ENCODE peak calls at places on chromosomes 4 and X, in four cellular contexts. G is HepG2, O is brain microvascular endothelial cell, Y is cardiac fibroblast. E is an unnamed sample.

GRCh38 chr4:610411-611261 is 14.7 kb upstream of the PDE6B start:
- DNase-seq in G (no peak), O (peak; percentile 34), Y (peak; percentile 62), E (peak; percentile 28)

GRCh38 chrX:115311666-115312065 is 22.2 kb downstream of the LUZP4 start:
- DNase-seq in G (no peak), O (no peak), Y (no peak), E (no peak)

GRCh38 chr4:71123951-71124350 is 130.5 kb downstream of the DCK start:
- DNase-seq in G (no peak), O (no peak), Y (no peak), E (no peak)

GRCh38 chr4:21898101-21898500 is 50.5 kb downstream of the KCNIP4 start:
- DNase-seq in G (no peak), O (no peak), Y (no peak), E (no peak)

GRCh38 chr4:160580581-160580980 is 1477.7 kb downstream of the RAPGEF2 start:
- DNase-seq in G (no peak), O (no peak), Y (no peak), E (no peak)

GRCh38 chrX:49191033-49191871 is 5.1 kb upstream of the PRICKLE3 start:
- DNase-seq in G (peak; percentile 98), O (peak; percentile 98), Y (peak; percentile 99), E (peak; percentile 99)

GRCh38 chr4:141356936-141357335 is 136.2 kb downstream of the ZNF330 start:
- DNase-seq in G (no peak), O (no peak), Y (no peak), E (no peak)

GRCh38 chrX:153864101-153864500 is 21.9 kb downstream of the L1CAM start:
- DNase-seq in G (no peak), O (no peak), Y (no peak), E (no peak)

GRCh38 chr4:170428929-170429328 is 339.2 kb upstream of the AADAT start:
- DNase-seq in G (no peak), O (no peak), Y (no peak), E (no peak)

GRCh38 chr4:112449708-112450107 is 66.3 kb downstream of the NEUROG2 start:
- DNase-seq in G (no peak), O (no peak), Y (no peak), E (no peak)

GRCh38 chr4:53914313-53915016 is 149.9 kb downstream of the CHIC2 start:
- DNase-seq in G (no peak), O (peak; percentile 93), Y (peak; percentile 96), E (no peak)

GRCh38 chrX:40165861-40166260 is 68.1 kb upstream of the BCOR start:
- DNase-seq in G (no peak), O (no peak), Y (no peak), E (no peak)

GRCh38 chrX:97399400-97399799 is 515.7 kb downstream of the RPA4 start:
- DNase-seq in G (no peak), O (peak; percentile 70), Y (peak; percentile 78), E (no peak)

GRCh38 chr4:666436-666810 is 7.7 kb downstream of the ATP5ME start:
- DNase-seq in G (no peak), O (no peak), Y (no peak), E (no peak)

GRCh38 chr4:42594880-42595279 is 62.0 kb downstream of the ATP8A1 start:
- DNase-seq in G (no peak), O (no peak), Y (no peak), E (no peak)

GRCh38 chr4:184320630-184321029 is 103.0 kb upstream of the ENPP6 start:
- DNase-seq in G (no peak), O (no peak), Y (no peak), E (no peak)

GRCh38 chrX:17629519-17629918 is 107.8 kb upstream of the SCML1 start:
- DNase-seq in G (no peak), O (no peak), Y (no peak), E (no peak)

GRCh38 chrX:10044021-10044420 is 76.9 kb downstream of the CLDN34 start:
- DNase-seq in G (no peak), O (no peak), Y (no peak), E (no peak)

GRCh38 chr4:153257966-153258365 is 53.7 kb downstream of the TRIM2 start:
- DNase-seq in G (no peak), O (no peak), Y (no peak), E (no peak)

GRCh38 chrX:153631931-153632611 is 14.9 kb upstream of the DUSP9 start:
- DNase-seq in G (no peak), O (no peak), Y (no peak), E (no peak)

GRCh38 chr4:67151376-67152343 is 393.6 kb downstream of the CENPC start:
- DNase-seq in G (no peak), O (no peak), Y (no peak), E (no peak)

DNA sequence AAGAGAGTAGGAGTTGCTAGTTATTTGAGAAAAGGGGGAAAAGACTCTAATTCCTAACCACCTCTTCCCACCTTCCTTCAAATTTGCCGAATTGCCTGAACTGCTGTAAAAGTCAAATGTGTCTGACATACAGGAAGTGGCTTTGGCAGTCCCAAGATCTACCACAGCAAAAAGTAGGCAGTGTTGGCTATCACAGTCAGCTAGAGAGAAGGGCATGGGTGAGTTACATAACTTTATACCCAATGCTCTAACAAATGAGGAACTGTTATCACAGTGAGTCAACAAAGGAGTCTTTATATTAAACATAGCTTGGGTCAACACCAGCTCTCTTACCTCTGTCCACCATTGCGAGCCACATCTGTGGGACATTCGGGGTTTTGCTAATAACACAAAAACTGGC is 2.4 kb upstream of the MBNL3 start:
- DNase-seq in G (peak; percentile 88), O (no peak), Y (no peak), E (peak; percentile 46)
- TF ChIP-seq CTCF in G (peak; percentile 38), O (peak; percentile 20), Y (no peak), E (no peak)

GRCh38 chrX:25001808-25002657 is 13.7 kb downstream of the ARX start:
- DNase-seq in G (no peak), O (no peak), Y (no peak), E (no peak)
- H3K4me3 ChIP-seq in G (no peak overlapping the region), O (no peak overlapping the region), Y (no peak overlapping the region), E (no peak overlapping the region)

DNA sequence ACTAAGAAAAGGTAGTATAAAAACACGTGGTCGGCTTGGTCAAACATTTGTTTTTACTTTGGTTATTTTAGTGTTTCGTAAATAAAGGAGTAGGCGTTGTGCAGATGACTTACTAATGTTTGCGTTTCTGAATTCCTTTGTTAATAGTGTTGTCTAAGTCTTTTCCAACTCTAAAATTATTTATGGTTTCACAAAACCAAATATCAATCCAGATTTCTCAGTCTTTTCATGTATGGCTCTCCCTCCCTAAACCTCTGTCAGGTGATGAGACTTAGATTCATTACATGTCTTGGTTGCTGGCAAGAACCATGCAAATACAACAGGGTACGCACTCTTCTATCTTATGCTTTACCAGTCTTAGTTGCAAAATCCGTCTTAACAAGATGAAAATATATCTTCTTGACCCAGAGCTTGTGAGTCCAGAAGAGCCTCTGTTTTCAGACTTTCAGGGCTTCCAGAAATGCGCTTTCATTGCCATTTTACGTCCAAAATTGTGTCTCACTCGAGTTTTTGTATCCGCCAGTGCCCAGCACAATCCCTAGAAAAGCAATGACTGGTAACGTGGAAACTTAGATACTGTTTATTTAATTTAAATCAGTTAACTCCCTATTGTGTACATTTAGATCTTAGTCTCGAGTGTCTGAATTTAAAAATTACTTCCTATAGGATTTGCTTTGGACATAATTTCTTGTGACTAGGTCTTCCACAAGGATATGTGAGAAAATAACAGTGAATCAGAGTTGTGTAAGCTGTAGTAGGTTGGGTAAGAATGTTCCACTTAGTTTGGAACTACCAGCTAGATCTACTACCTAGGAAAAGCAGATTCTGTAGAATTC is 861 bp downstream of the MTHFD2L start:
- DNase-seq in G (no peak), O (no peak), Y (peak; percentile 62), E (no peak)
- TF ChIP-seq CTCF in G (no peak), O (no peak), Y (no peak), E (no peak)

DNA sequence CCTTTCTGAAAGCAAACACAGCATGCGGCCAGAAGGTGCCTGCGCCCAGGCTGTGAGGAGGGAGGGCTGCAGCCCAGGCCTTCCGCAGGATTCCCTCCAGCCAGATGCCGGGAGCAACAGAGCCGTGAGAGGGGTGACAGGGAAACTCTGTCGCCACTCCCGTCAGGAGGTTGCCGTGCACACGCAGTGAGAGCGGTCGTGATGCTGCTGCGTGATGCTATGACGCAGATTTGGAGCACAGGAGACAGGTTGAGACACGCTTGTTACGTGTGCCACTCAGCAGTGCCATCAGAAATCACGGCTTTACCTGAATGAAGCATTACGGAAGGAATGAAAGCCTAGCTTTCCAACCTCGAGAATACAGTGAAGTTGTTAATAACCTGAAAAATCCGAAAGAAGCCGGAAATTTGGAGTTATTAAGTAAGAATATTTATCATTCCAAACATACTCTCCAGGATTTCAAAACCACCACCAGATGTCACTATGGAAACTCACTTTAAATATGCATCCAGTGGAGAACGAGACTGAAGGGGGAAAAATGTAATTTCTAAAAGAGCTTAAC is 54.4 kb downstream of the FAT1 start:
- DNase-seq in G (peak; percentile 50), O (peak; percentile 41), Y (peak; percentile 82), E (no peak)
- H3K4me3 ChIP-seq in G (no peak overlapping the region), O (no peak overlapping the region), Y (no peak overlapping the region), E (no peak overlapping the region)

E was measured in LNCaP clone FGC.